ENCODE peak calls at places on chromosomes 7 and 10, in four cellular contexts. V is A549, D is GM12878, H is K562. P is an unnamed sample.

GRCh38 chr7:84654287-84654686 is 459.7 kb upstream of the SEMA3A start:
- DNase-seq in H (no peak), V (no peak), D (no peak), P (no peak)

GRCh38 chr10:71497802-71498326 is 101.1 kb downstream of the CDH23 start:
- DNase-seq in D (no peak), V (no peak), H (no peak), P (no peak)

GRCh38 chr10:92470026-92470425 is 103.9 kb downstream of the IDE start:
- DNase-seq in V (no peak), D (no peak), H (no peak), P (no peak)

GRCh38 chr10:71001470-71001869 is 113.1 kb upstream of the PCBD1 start:
- DNase-seq in D (no peak), H (no peak), V (peak), P (no peak)

GRCh38 chr10:97843296-97843671 is 6.4 kb upstream of the GOLGA7B start:
- DNase-seq in D (no peak), H (no peak), V (no peak), P (no peak)

GRCh38 chr10:38600696-38601095 is 506.6 kb downstream of the ZNF37A start:
- DNase-seq in V (no peak), D (no peak), H (no peak), P (no peak)

GRCh38 chr10:61836888-61837747 is 64.4 kb upstream of the ARID5B start:
- DNase-seq in V (peak), D (no peak), H (no peak), P (peak)

GRCh38 chr10:78231930-78232329 is 198.3 kb downstream of the RPS24 start:
- DNase-seq in H (no peak), V (no peak), D (no peak), P (no peak)

GRCh38 chr10:101031128-101031795 is at the start of the genes PDZD7 and SFXN3:
- DNase-seq in V (peak), D (peak), H (peak), P (peak)

GRCh38 chr10:128875030-128875744 is 591.9 kb upstream of the MGMT start:
- DNase-seq in V (no peak), D (no peak), H (no peak), P (no peak)

GRCh38 chr7:151579642-151580041 is 59.9 kb upstream of the RHEB start:
- DNase-seq in D (no peak), V (no peak), H (no peak), P (peak)

GRCh38 chr7:93119191-93119905 is 1.6 kb upstream of the SAMD9 start:
- DNase-seq in H (no peak), D (no peak), V (no peak), P (peak)

GRCh38 chr10:52447931-52448353 is 133.9 kb downstream of the DKK1 start:
- DNase-seq in D (no peak), V (no peak), H (no peak), P (peak)

GRCh38 chr7:24828871-24829661 is 71.8 kb upstream of the GSDME start:
- DNase-seq in H (no peak), D (no peak), V (no peak), P (no peak)

GRCh38 chr7:150377116-150377979 is 1.8 kb upstream of the ZNF775 start:
- DNase-seq in H (no peak), V (no peak), D (no peak), P (no peak)

GRCh38 chr7:128404826-128405344 is 4.9 kb downstream of the IMPDH1 start:
- DNase-seq in D (no peak), V (no peak), H (no peak), P (peak)

GRCh38 chr7:77759294-77759889 is 38.8 kb downstream of the TMEM60 start:
- DNase-seq in V (peak), H (peak), D (peak), P (peak)

GRCh38 chr7:140645166-140645565 is 4.6 kb upstream of the DENND2A start:
- DNase-seq in V (no peak), H (peak), D (no peak), P (no peak)

GRCh38 chr10:46265981-46266505 is 20.8 kb upstream of the ANTXRL start:
- DNase-seq in D (no peak), H (no peak), V (no peak), P (no peak)

GRCh38 chr7:44448456-44448855 is 42.0 kb downstream of the NUDCD3 start:
- DNase-seq in H (no peak), V (no peak), D (no peak), P (peak)

GRCh38 chr7:45681596-45682357 is 107.6 kb downstream of the ADCY1 start:
- DNase-seq in V (no peak), D (no peak), H (no peak), P (no peak)

GRCh38 chr10:131022369-131022768 is 289.2 kb downstream of the TCERG1L start:
- DNase-seq in V (no peak), D (no peak), H (no peak), P (no peak)

GRCh38 chr10:97333601-97334369 is 744 bp downstream of the FRAT2 start:
- DNase-seq in H (peak), D (no peak), V (no peak), P (peak)

GRCh38 chr10:72653383-72654096 is 27.7 kb upstream of the MICU1 start:
- DNase-seq in H (no peak), D (no peak), V (no peak), P (no peak)

GRCh38 chr7:28599411-28599810 is 187.1 kb downstream of the CREB5 start:
- DNase-seq in V (no peak), D (no peak), H (no peak), P (no peak)

GRCh38 chr10:72083234-72084093 is 4.9 kb downstream of the SPOCK2 start:
- DNase-seq in V (no peak), H (no peak), D (no peak), P (no peak)

GRCh38 chr7:28812641-28813040 is 145.5 kb downstream of the TRIL start:
- DNase-seq in D (no peak), H (no peak), V (no peak), P (no peak)

GRCh38 chr10:33732176-33733025 is 397.9 kb upstream of the NRP1 start:
- DNase-seq in D (no peak), V (no peak), H (no peak), P (peak)

GRCh38 chr7:13879994-13880686 is 109.3 kb downstream of the ETV1 start:
- DNase-seq in D (no peak), H (no peak), V (no peak), P (peak)

GRCh38 chr7:131071786-131072504 is 255.7 kb upstream of the MKLN1 start:
- DNase-seq in H (peak), D (no peak), V (no peak), P (peak)
- TF ChIP-seq ELK1 in H (no peak), D (no peak), V (no peak), P (no peak)

GRCh38 chr10:49759787-49760551 is 2.2 kb downstream of the OGDHL start:
- DNase-seq in H (no peak), V (no peak), D (no peak), P (no peak)

GRCh38 chr10:49752584-49752983 is 9.5 kb downstream of the OGDHL start:
- DNase-seq in D (no peak), H (no peak), V (no peak), P (no peak)

GRCh38 chr10:49756031-49756430 is 6.1 kb downstream of the OGDHL start:
- DNase-seq in V (no peak), D (no peak), H (no peak), P (no peak)

GRCh38 chr10:49758249-49758930 is 3.7 kb downstream of the OGDHL start:
- DNase-seq in V (no peak), D (no peak), H (no peak), P (no peak)

DNA sequence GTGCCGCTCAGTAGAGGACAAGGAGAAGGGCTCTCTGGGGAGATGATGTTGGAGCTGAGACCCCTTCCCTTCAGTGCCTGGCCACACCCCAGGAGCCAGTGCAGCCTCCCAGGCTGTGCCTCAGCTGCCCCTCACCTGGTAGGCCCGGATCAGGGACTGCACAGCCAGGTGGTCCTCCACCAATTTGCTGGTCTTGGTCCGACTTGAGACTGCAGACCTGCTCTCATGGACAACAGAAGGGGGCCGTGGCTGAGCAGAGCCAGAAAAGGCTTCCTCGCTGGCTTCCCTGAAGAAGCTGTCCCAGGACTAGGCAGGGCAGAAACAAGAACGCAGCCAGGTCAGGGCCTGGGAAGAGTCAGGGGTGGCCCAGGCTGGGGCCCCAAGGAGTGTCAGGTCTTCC is 5.5 kb downstream of the OGDHL start:
- DNase-seq in V (no peak), H (no peak), D (no peak), P (no peak)
- TF ChIP-seq ELK1 in V (no peak), H (no peak), D (no peak), P (no peak)

GRCh38 chr10:49474901-49475300 is 64.0 kb downstream of the ERCC6 start:
- DNase-seq in V (no peak), D (no peak), H (no peak), P (peak)
- TF ChIP-seq ELK1 in V (no peak), D (no peak), H (no peak), P (no peak)

GRCh38 chr7:41217306-41217705 is 485.6 kb downstream of the INHBA start:
- DNase-seq in H (no peak), V (no peak), D (no peak), P (no peak)
- TF ChIP-seq ELK1 in H (no peak), V (no peak), D (no peak), P (no peak)

GRCh38 chr10:93746844-93747284 is 10.9 kb upstream of the LGI1 start:
- DNase-seq in V (peak), D (no peak), H (peak), P (peak)

GRCh38 chr10:93751074-93751572 is 6.6 kb upstream of the LGI1 start:
- DNase-seq in H (no peak), V (no peak), D (no peak), P (no peak)

GRCh38 chr10:93751832-93752231 is 5.9 kb upstream of the LGI1 start:
- DNase-seq in V (peak), D (no peak), H (peak), P (peak)

GRCh38 chr10:93752761-93753160 is 5.0 kb upstream of the LGI1 start:
- DNase-seq in H (no peak), V (peak), D (no peak), P (peak)

GRCh38 chr10:93749218-93749799 is 8.4 kb upstream of the LGI1 start:
- DNase-seq in H (no peak), D (no peak), V (no peak), P (no peak)
- TF ChIP-seq ELK1 in H (no peak), D (no peak), V (no peak), P (no peak)

GRCh38 chr7:516216-516605 is 3.4 kb downstream of the PDGFA start:
- DNase-seq in H (no peak), D (no peak), V (no peak), P (no peak)
- TF ChIP-seq ELK1 in H (no peak), D (no peak), V (no peak), P (no peak)